ENCODE peak calls at places on chromosomes 6 and 20, in five cellular contexts. Q, W, B, J and A are unnamed samples.

GRCh38 chr20:19880256-19881079 is 122.4 kb downstream of the RIN2 start:
- DNase-seq in Q (peak), W (no peak), B (no peak), J (no peak), A (peak)

GRCh38 chr6:142333431-142333830 is 31.6 kb downstream of the ADGRG6 start:
- DNase-seq in Q (no peak), W (no peak), B (no peak), J (no peak), A (no peak)

GRCh38 chr20:62941792-62942191 is 3.8 kb downstream of the GID8 start:
- DNase-seq in Q (no peak), W (no peak), B (no peak), J (no peak), A (no peak)

GRCh38 chr6:41278699-41279405 is 7.6 kb downstream of the TREM1 start:
- DNase-seq in Q (peak), W (peak), B (peak), J (peak), A (peak)

GRCh38 chr6:165636015-165636414 is 27.0 kb downstream of the PDE10A start:
- DNase-seq in Q (no peak), W (no peak), B (no peak), J (no peak), A (no peak)

GRCh38 chr6:91081452-91082067 is 494.7 kb upstream of the MAP3K7 start:
- DNase-seq in Q (peak), W (no peak), B (peak), J (peak), A (peak)

GRCh38 chr20:41357424-41358163 is 9.0 kb downstream of the EMILIN3 start:
- DNase-seq in Q (no peak), W (no peak), B (no peak), J (no peak), A (no peak)

GRCh38 chr20:12434672-12435071 is 517.0 kb downstream of the BTBD3 start:
- DNase-seq in Q (no peak), W (no peak), B (no peak), J (no peak), A (no peak)

GRCh38 chr6:24426729-24427446 is 24.2 kb downstream of the MRS2 start:
- DNase-seq in Q (no peak), W (no peak), B (no peak), J (no peak), A (no peak)

GRCh38 chr6:89145962-89146747 is at the start of gene PM20D2:
- DNase-seq in Q (peak), W (no peak), B (peak), J (peak), A (peak)

GRCh38 chr20:4950437-4950836 is 50.9 kb downstream of the SLC23A2 start:
- DNase-seq in Q (no peak), W (no peak), B (no peak), J (no peak), A (no peak)

GRCh38 chr6:129312865-129313264 is 397.1 kb downstream of the ARHGAP18 start:
- DNase-seq in Q (peak), W (no peak), B (no peak), J (no peak), A (no peak)

GRCh38 chr6:150088481-150089154 is 19.7 kb upstream of the ULBP3 start:
- DNase-seq in Q (no peak), W (no peak), B (no peak), J (no peak), A (no peak)

GRCh38 chr6:35731736-35732532 is 4.9 kb upstream of the ARMC12 start:
- DNase-seq in Q (peak), W (no peak), B (peak), J (peak), A (peak)

GRCh38 chr6:37988696-37989095 is 169.2 kb downstream of the ZFAND3 start:
- DNase-seq in Q (no peak), W (no peak), B (no peak), J (no peak), A (no peak)

GRCh38 chr6:1916334-1916985 is 306.7 kb downstream of the FOXC1 start:
- DNase-seq in Q (no peak), W (no peak), B (no peak), J (no peak), A (no peak)

GRCh38 chr6:44524491-44525227 is 137.2 kb downstream of the CDC5L start:
- DNase-seq in Q (no peak), W (no peak), B (no peak), J (no peak), A (no peak)

GRCh38 chr20:33578510-33578909 is 83.6 kb upstream of the C20orf144 start:
- DNase-seq in Q (no peak), W (no peak), B (peak), J (no peak), A (no peak)

GRCh38 chr20:23265226-23265625 is 85.4 kb upstream of the NXT1 start:
- DNase-seq in Q (no peak), W (no peak), B (no peak), J (no peak), A (no peak)

GRCh38 chr20:57594092-57594911 is 25.9 kb downstream of the ZBP1 start:
- DNase-seq in Q (peak), W (peak), B (peak), J (peak), A (peak)
- TF ChIP-seq CHD2 in Q (no peak), W (no peak), B (no peak), J (no peak), A (no peak)

GRCh38 chr6:87772597-87773530 is 70.8 kb upstream of the AKIRIN2 start:
- DNase-seq in Q (peak), W (no peak), B (peak), J (no peak), A (peak)
- TF ChIP-seq CHD2 in Q (no peak), W (no peak), B (peak), J (no peak), A (no peak)

DNA sequence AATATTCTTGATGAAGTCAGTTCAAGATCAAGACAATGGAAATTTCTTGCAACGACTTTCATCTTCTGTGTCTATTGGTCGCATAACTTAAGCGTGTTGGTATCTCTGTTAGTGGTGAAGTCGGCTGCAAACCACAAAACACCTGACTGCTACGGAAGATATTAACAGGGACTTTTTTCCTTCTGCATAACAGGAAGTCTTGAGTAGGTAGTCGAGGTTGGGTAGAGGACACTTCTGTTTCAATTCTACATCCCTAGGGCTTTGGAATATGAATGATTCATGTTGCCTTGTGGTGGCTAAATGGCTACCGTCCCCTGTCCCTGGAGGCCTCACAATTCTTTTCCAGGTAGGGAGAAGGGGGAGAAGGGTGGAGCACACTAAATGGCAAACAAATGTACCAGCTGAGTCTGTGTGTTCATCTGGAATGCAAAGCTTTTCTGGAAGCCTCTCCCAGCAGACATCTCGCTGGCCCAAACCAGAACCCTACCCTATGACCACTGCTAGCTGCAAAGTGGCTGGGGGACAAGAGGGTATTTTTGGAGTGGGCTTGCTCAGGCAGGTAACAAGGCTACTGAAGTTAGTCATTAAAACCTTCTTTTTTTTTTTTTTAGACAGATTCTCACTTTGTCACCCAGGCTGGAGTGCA is 34.6 kb upstream of the NKX2-2 start:
- DNase-seq in Q (no peak), W (no peak), B (no peak), J (no peak), A (no peak)
- TF ChIP-seq CHD2 in Q (no peak), W (no peak), B (no peak), J (no peak), A (no peak)

DNA sequence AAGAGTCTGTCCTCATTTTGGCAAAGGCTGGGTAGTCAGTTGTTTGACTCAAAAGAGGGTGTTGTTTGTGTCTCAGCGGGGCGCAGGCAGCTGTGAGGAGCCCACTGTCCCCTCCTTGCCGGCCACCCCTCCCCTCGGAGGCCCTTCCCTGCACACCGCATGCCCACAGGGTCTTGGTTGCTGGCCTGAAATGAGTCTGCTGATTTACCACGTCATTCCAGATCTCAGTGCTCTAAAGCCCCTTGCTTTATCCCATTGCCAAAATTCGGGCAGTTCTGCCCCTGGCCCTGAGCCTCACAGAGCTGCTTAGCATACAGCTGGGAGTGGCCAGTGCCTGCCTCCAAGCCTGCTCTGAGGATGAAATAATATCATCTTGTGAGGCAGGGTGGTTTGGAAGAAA is 220.7 kb downstream of the UST start:
- DNase-seq in Q (no peak), W (no peak), B (no peak), J (no peak), A (no peak)
- TF ChIP-seq CHD2 in Q (no peak), W (no peak), B (no peak), J (no peak), A (no peak)

GRCh38 chr6:130776287-130776925 is 50.8 kb upstream of the SMLR1 start:
- DNase-seq in Q (no peak), W (no peak), B (no peak), J (no peak), A (no peak)
- TF ChIP-seq CHD2 in Q (no peak), W (no peak), B (no peak), J (no peak), A (no peak)

GRCh38 chr6:27502508-27503435 is 29.9 kb upstream of the ZNF184 start:
- DNase-seq in Q (peak), W (no peak), B (no peak), J (peak), A (peak)

GRCh38 chr6:27503436-27504030 is 30.6 kb upstream of the ZNF184 start:
- DNase-seq in Q (peak), W (no peak), B (peak), J (peak), A (peak)

GRCh38 chr6:27501187-27501586 is 28.3 kb upstream of the ZNF184 start:
- DNase-seq in Q (no peak), W (no peak), B (no peak), J (no peak), A (no peak)

GRCh38 chr6:27507041-27507956 is 34.4 kb upstream of the ZNF184 start:
- DNase-seq in Q (no peak), W (no peak), B (no peak), J (no peak), A (no peak)

GRCh38 chr6:27505209-27506027 is 32.5 kb upstream of the ZNF184 start:
- DNase-seq in Q (peak), W (peak), B (no peak), J (peak), A (peak)
- TF ChIP-seq CHD2 in Q (no peak), W (no peak), B (no peak), J (peak), A (no peak)